ENCODE peak calls at places on chromosome 2, in four cellular contexts. X is spleen, F is heart left ventricle, S is testis. O is an unnamed sample.

GRCh38 chr2:32479224-32479623 is 122.4 kb downstream of the BIRC6 start:
- DNase-seq in X (no peak), F (no peak), S (no peak), O (no peak)

GRCh38 chr2:177543007-177543760 is 150.6 kb downstream of the AGPS start:
- DNase-seq in X (no peak), F (no peak), S (no peak), O (no peak)

GRCh38 chr2:21860913-21861312 is 737.1 kb downstream of the TDRD15 start:
- DNase-seq in X (no peak), F (no peak), S (no peak), O (no peak)

GRCh38 chr2:206452242-206452641 is 8.9 kb downstream of the ADAM23 start:
- DNase-seq in X (no peak), F (no peak), S (no peak), O (no peak)

GRCh38 chr2:64532030-64532429 is 7.9 kb downstream of the AFTPH start:
- DNase-seq in X (no peak), F (no peak), S (no peak), O (no peak)

GRCh38 chr2:100292022-100292580 is 30.2 kb downstream of the LONRF2 start:
- DNase-seq in X (no peak), F (no peak), S (peak), O (peak)

GRCh38 chr2:227973241-227973640 is 101.8 kb downstream of the DAW1 start:
- DNase-seq in X (no peak), F (no peak), S (no peak), O (no peak)

GRCh38 chr2:74587664-74588277 is 33.3 kb downstream of the DOK1 start:
- DNase-seq in X (no peak), F (peak), S (peak), O (peak)

GRCh38 chr2:47905454-47906260 is 641 bp downstream of the FBXO11 start:
- DNase-seq in X (peak), F (peak), S (peak), O (peak)

GRCh38 chr2:8197101-8197500 is 484.8 kb upstream of the ID2 start:
- DNase-seq in X (no peak), F (no peak), S (no peak), O (no peak)

GRCh38 chr2:222761888-222762287 is 90.4 kb downstream of the MOGAT1 start:
- DNase-seq in X (no peak), F (no peak), S (no peak), O (no peak)

GRCh38 chr2:129779783-129780182 is 199.7 kb upstream of the RAB6C start:
- DNase-seq in X (peak), F (no peak), S (no peak), O (no peak)

GRCh38 chr2:49490710-49491109 is 336.4 kb upstream of the FSHR start:
- DNase-seq in X (no peak), F (peak), S (peak), O (no peak)

GRCh38 chr2:28626376-28626775 is 125.3 kb upstream of the PPP1CB start:
- DNase-seq in X (peak), F (no peak), S (no peak), O (no peak)

GRCh38 chr2:28624436-28624797 is 127.2 kb upstream of the PPP1CB start:
- DNase-seq in X (no peak), F (no peak), S (no peak), O (no peak)

GRCh38 chr2:28623582-28624405 is 127.8 kb upstream of the PPP1CB start:
- DNase-seq in X (peak), F (no peak), S (no peak), O (no peak)

GRCh38 chr2:28626891-28627421 is 124.7 kb upstream of the PPP1CB start:
- DNase-seq in X (peak), F (no peak), S (peak), O (no peak)

DNA sequence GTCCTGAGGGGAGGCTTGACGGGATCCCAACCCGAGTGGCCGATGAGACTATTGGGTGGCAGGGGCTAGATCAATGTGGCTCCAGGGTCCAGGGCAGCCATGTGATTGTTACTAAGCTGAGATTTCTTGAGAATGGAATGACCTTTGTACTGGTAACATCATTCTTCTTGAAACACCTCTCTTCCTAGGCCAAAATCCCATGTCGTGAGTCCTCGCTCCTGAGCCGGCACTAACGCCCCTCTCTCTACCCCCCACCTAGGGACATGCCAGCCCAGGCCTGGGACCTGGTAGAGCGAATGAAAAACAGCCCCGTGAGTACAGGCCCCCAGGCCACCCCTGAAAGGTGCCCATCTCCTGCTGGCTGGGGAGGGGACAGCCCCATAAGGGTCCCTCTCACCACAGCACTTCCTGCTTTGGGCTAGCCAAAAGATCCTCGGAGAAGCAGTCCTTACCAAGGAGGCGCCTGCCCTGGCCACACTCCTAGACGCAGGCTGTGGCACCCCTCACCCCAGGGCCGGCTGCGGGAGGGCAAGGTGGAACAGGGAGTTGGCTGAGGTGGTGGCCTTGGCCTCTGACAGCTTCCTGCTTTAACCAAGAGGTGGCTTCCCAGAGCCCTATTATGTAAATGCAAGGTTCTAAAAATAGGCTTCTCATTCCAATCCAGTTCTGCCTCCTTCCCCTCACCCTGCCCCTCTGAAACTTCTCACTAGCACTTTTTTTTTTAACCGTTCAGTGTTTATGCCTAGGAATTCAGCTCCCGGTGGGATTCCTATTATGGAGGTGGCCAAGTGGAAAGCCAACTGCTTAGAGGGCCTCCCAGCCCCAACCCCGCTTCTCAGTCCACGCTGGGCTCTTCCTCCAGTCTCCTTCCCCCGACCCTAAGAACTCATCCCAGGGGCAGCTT is 126.6 kb upstream of the PPP1CB start:
- DNase-seq in X (peak), F (peak), S (peak), O (peak)
- TF ChIP-seq POLR2A in X (no peak), F (no peak), S (no peak), O (no peak)

GRCh38 chr2:70124983-70125480 is 37.8 kb downstream of the PCBP1 start:
- DNase-seq in X (peak), F (peak), S (peak), O (peak)
- TF ChIP-seq POLR2A in X (no peak), F (peak), S (no peak), O (peak)

DNA sequence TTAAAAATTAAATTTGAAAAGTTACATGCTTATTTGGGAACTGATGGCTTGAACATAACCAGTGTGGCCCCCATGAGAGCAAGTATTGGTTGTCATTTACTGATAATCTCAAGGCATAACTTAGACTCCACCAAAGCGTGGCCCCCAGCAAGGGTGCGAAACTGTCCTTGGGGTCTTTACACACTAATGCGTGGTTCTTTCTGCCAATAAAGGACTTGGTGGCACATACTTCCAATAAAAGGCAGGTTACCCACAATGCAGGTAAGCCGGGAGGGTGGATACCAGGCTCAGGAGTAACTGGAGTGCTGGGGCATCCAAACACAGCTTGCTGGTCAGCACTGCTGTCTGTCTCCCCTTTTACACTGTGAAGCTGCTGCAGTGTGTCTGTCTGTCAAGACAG is 278.2 kb upstream of the NCKAP5 start:
- DNase-seq in X (no peak), F (no peak), S (no peak), O (no peak)
- TF ChIP-seq POLR2A in X (no peak), F (no peak), S (no peak), O (no peak)

DNA sequence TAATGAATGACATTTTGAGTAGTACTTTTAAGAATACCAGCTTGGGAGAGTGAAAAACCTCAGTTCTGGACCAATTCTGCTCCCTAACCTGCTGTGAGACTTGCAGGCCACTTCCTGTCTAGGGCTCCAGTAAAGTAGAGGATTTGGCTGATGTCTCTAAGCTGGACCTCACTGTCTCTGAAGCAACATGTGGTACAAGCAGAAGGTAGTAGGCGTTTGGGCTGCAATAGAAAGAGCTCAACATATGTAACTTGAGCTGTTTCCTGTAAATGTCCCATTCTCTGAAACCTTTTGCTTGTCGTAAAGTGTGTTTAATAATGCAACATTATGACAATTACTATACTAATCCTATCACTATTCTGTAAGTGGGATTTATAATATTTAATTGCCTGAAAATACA is 213.1 kb downstream of the MYO3B start:
- DNase-seq in X (no peak), F (no peak), S (no peak), O (no peak)
- TF ChIP-seq POLR2A in X (no peak), F (no peak), S (no peak), O (no peak)

GRCh38 chr2:9237831-9238230 is 31.2 kb downstream of the ASAP2 start:
- DNase-seq in X (no peak), F (no peak), S (no peak), O (no peak)

GRCh38 chr2:9234680-9235387 is 28.2 kb downstream of the ASAP2 start:
- DNase-seq in X (no peak), F (no peak), S (no peak), O (no peak)

GRCh38 chr2:9236867-9237266 is 30.3 kb downstream of the ASAP2 start:
- DNase-seq in X (no peak), F (peak), S (no peak), O (no peak)

GRCh38 chr2:9232886-9233285 is 26.3 kb downstream of the ASAP2 start:
- DNase-seq in X (no peak), F (no peak), S (no peak), O (no peak)

GRCh38 chr2:9235388-9236344 is 29.1 kb downstream of the ASAP2 start:
- DNase-seq in X (no peak), F (no peak), S (no peak), O (peak)
- TF ChIP-seq POLR2A in X (no peak), F (no peak), S (no peak), O (no peak)

DNA sequence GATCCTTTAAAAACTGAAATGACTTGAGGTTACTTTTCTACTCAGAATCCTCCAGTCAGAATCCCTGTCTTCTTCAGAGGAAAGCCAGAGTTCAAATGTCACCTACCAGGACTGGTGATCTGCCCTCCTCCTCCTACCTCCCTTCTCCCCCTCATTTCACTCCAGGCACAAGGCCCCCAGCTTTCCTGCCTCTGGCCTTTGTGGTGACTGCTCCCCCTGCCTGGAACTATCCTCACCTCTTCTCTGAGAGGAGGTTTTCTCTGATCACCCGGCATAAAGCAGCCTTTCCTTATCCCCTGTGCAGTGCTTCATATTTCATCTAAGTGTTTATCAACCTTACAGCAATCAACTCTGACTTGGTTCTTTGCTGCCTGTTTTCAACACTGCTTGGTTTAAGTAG is 6.8 kb downstream of the B3GNT2 start:
- DNase-seq in X (no peak), F (no peak), S (no peak), O (peak)
- TF ChIP-seq POLR2A in X (no peak), F (no peak), S (no peak), O (no peak)

GRCh38 chr2:3336844-3337243 is 40.8 kb downstream of the EIPR1 start:
- DNase-seq in X (no peak), F (no peak), S (no peak), O (no peak)
- TF ChIP-seq POLR2A in X (no peak), F (no peak), S (no peak), O (no peak)

DNA sequence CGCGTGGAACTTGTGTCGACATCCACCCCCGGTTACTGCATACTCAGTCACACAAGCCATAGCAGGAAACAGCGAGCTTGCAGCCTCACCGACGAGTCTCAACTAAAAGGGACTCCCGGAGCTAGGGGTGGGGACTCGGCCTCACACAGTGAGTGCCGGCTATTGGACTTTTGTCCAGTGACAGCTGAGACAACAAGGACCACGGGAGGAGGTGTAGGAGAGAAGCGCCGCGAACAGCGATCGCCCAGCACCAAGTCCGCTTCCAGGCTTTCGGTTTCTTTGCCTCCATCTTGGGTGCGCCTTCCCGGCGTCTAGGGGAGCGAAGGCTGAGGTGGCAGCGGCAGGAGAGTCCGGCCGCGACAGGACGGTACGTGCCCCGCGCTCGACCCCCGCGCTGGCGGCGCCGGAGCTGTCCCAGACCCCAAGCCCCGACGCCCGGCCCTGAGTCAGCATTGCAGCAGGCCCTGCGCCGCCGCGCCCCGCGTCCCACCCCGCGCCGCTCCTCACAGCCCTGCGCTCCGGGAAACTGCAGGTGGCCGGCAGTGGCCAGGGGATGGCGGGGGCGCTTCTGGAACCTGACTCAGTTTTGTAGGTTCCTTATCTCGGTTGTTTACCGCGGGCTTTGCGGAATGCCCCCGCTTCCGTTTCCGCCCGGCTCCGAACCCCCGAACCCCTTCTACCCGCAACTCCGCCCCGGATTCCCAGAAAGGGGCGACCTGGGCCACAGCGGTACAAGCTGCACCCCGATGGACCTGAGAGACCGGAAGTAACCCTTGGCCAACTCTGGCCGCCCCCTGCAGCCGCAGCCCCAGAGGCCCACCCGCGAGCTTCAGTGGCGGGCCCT is at the start of gene CFLAR:
- DNase-seq in X (peak), F (peak), S (peak), O (peak)
- TF ChIP-seq POLR2A in X (peak), F (peak), S (no peak), O (peak)

GRCh38 chr2:238549866-238550265 is 123.1 kb downstream of the ASB1 start:
- DNase-seq in X (no peak), F (no peak), S (no peak), O (no peak)

GRCh38 chr2:238548902-238549462 is 122.3 kb downstream of the ASB1 start:
- DNase-seq in X (no peak), F (no peak), S (no peak), O (no peak)

GRCh38 chr2:238552226-238552625 is 125.5 kb downstream of the ASB1 start:
- DNase-seq in X (no peak), F (no peak), S (no peak), O (no peak)

GRCh38 chr2:238553159-238553558 is 126.4 kb downstream of the ASB1 start:
- DNase-seq in X (no peak), F (no peak), S (no peak), O (no peak)

GRCh38 chr2:238551091-238551490 is 124.4 kb downstream of the ASB1 start:
- DNase-seq in X (no peak), F (no peak), S (no peak), O (no peak)
- TF ChIP-seq POLR2A in X (no peak), F (no peak), S (no peak), O (no peak)

O was measured in adrenal gland.